ENCODE peak calls at places on chromosomes 2 and 18, in five cellular contexts. C is epithelial cell of esophagus, B is dorsolateral prefrontal cortex, S is IMR-90, T is tibial artery. Q is an unnamed sample.

GRCh38 chr2:232103140-232103737 is 141.7 kb downstream of the DIS3L2 start:
- DNase-seq in C (peak; percentile 64), B (no peak), S (no peak), T (no peak), Q (no peak)

GRCh38 chr2:205658572-205658971 is 23.7 kb upstream of the NRP2 start:
- DNase-seq in B (no peak), S (no peak), T (no peak), C (peak; percentile 90), Q (no peak)

GRCh38 chr2:134553657-134554056 is 165.1 kb downstream of the TMEM163 start:
- DNase-seq in S (no peak), B (no peak), C (no peak), T (no peak), Q (no peak)

GRCh38 chr2:202871161-202872141 is at the start of gene ICA1L:
- DNase-seq in T (peak; percentile 56), S (peak; percentile 49), B (peak; percentile 40), C (peak; percentile 42), Q (peak; percentile 58)

GRCh38 chr18:59699061-59699460 is 1.8 kb upstream of the CCBE1 start:
- DNase-seq in T (no peak), C (no peak), S (no peak), B (no peak), Q (no peak)

GRCh38 chr2:40105593-40105992 is 326.5 kb upstream of the THUMPD2 start:
- DNase-seq in B (no peak), S (peak; percentile 33), T (no peak), C (peak; percentile 52), Q (no peak)

GRCh38 chr18:21656402-21656801 is 44.3 kb downstream of the SNRPD1 start:
- DNase-seq in C (no peak), T (no peak), B (no peak), S (peak; percentile 69), Q (peak; percentile 45)

GRCh38 chr18:11119962-11120361 is 29.4 kb downstream of the PIEZO2 start:
- DNase-seq in S (no peak), T (no peak), C (no peak), B (no peak), Q (peak; percentile 88)

GRCh38 chr2:216839626-216840132 is 20.2 kb downstream of the TNP1 start:
- DNase-seq in B (no peak), C (no peak), T (no peak), S (no peak), Q (no peak)

GRCh38 chr18:75143851-75144250 is 65.1 kb downstream of the PTGR3 start:
- DNase-seq in C (no peak), B (no peak), S (no peak), T (no peak), Q (no peak)

GRCh38 chr2:118812530-118812929 is 34.9 kb downstream of the EN1 start:
- DNase-seq in S (no peak), C (no peak), T (no peak), B (no peak), Q (no peak)

GRCh38 chr18:25830787-25831186 is 259.6 kb downstream of the SS18 start:
- DNase-seq in S (peak; percentile 82), C (no peak), B (no peak), T (peak; percentile 67), Q (peak; percentile 52)

GRCh38 chr2:12816379-12817306 is 99.9 kb downstream of the TRIB2 start:
- DNase-seq in B (no peak), T (no peak), S (peak; percentile 87), C (peak; percentile 86), Q (peak; percentile 51)

GRCh38 chr18:32333781-32334180 is 136.9 kb downstream of the GAREM1 start:
- DNase-seq in T (no peak), B (peak; percentile 51), S (no peak), C (peak; percentile 21), Q (no peak)

GRCh38 chr2:106062627-106063026 is 131.5 kb downstream of the UXS1 start:
- DNase-seq in C (no peak), S (no peak), T (peak; percentile 44), B (no peak), Q (no peak)

GRCh38 chr18:67516432-67517223 is at the start of gene DSEL:
- DNase-seq in B (peak; percentile 97), C (peak; percentile 97), T (peak; percentile 96), S (peak; percentile 94), Q (peak; percentile 97)

GRCh38 chr2:151762694-151763093 is 28.4 kb upstream of the NEB start:
- DNase-seq in S (no peak), B (no peak), C (no peak), T (no peak), Q (no peak)

GRCh38 chr2:174336403-174337336 is 1.9 kb downstream of the SP9 start:
- DNase-seq in S (no peak), C (peak; percentile 53), B (no peak), T (no peak), Q (no peak)

GRCh38 chr18:55100817-55101457 is 141.7 kb upstream of the CCDC68 start:
- DNase-seq in T (no peak), S (peak; percentile 54), C (peak; percentile 86), B (no peak), Q (no peak)

DNA sequence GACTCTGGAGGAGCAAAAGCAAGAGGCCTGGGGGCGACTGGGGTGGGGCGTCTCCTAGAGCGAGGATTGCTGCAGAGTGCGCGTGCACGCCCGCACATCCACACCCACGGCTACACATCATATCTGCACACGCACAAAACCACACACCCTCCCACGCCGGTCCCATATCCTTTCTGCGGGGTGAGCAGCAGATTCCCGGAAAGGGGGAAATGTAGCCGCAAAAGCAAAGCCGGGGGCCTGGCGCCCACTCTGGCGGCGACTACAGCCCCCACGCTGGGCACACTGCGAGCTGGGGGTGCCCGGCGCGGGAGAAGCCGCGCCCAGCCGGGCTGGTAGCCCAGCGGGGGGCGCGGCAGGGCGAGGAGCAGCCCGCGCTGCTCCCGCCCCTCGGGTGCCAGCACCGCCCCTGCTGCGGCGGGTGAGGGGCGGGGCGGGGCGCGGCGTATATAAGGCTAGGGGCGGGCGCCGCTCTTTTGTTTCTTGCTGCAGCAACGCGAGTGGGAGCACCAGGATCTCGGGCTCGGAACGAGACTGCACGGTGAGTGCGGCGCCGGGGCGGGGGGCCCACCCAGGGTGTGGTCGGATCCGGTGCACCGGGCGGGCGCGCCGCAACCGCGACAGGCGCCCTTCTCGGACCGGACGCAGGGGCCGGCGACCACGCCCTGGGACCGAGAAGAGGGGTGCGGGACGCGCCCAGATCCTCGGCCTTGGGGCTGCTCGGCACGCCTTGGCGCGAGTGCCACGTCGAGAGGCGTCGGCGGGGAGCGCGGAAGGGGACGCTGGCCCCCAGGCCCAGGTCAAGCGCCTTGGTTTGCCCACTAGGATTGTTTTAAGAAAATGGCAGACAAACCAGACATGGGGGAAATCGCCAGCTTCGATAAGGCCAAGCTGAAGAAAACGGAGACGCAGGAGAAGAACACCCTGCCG is at the start of gene TMSB10:
- DNase-seq in C (peak; percentile 84), S (peak; percentile 80), T (peak; percentile 81), B (peak; percentile 76), Q (peak; percentile 86)
- TF ChIP-seq CTCF in C (no peak), S (peak; percentile 19), T (no peak), B (peak; percentile 39), Q (no peak)

GRCh38 chr2:238321467-238321866 is 1.1 kb downstream of the TRAF3IP1 start:
- DNase-seq in B (no peak), S (no peak), T (no peak), C (peak; percentile 39), Q (no peak)
- H3K4me3 ChIP-seq in B (peak overlapping the region; percentile 68), S (peak overlapping the region; percentile 74), T (peak overlapping the region; percentile 79), C (peak overlapping the region; percentile 58), Q (peak overlapping the region; percentile 72)

GRCh38 chr2:101152195-101153076 is 1.3 kb upstream of the TBC1D8 start:
- DNase-seq in B (peak; percentile 78), T (peak; percentile 42), C (peak; percentile 73), S (peak; percentile 8), Q (peak; percentile 84)
- TF ChIP-seq CTCF in B (peak; percentile 78), T (peak; percentile 74), C (peak; percentile 87), S (peak; percentile 40), Q (peak; percentile 79)

GRCh38 chr2:46323671-46324207 is 26.5 kb downstream of the EPAS1 start:
- DNase-seq in C (peak; percentile 80), T (no peak), B (no peak), S (no peak), Q (no peak)

GRCh38 chr2:46328316-46328715 is 31.1 kb downstream of the EPAS1 start:
- DNase-seq in T (no peak), C (no peak), S (no peak), B (no peak), Q (peak; percentile 81)

GRCh38 chr2:46327627-46328026 is 30.4 kb downstream of the EPAS1 start:
- DNase-seq in S (no peak), C (no peak), B (no peak), T (no peak), Q (no peak)

GRCh38 chr2:46325178-46325928 is 28.1 kb downstream of the EPAS1 start:
- DNase-seq in C (peak; percentile 55), S (peak; percentile 60), B (no peak), T (no peak), Q (peak; percentile 56)

GRCh38 chr2:46326231-46326980 is 29.2 kb downstream of the EPAS1 start:
- DNase-seq in C (peak; percentile 96), T (no peak), S (no peak), B (no peak), Q (peak; percentile 90)
- H3K4me3 ChIP-seq in C (no peak overlapping the region), T (no peak overlapping the region), S (no peak overlapping the region), B (no peak overlapping the region), Q (no peak overlapping the region)

GRCh38 chr18:58452392-58453166 is 176.3 kb downstream of the ALPK2 start:
- DNase-seq in S (no peak), B (no peak), C (no peak), T (no peak), Q (no peak)
- TF ChIP-seq CTCF in S (no peak), B (no peak), C (no peak), T (no peak), Q (no peak)

Q was measured in fibroblast of villous mesenchyme.